ENCODE peak calls at places on chromosomes 12 and 14, in six cellular contexts. One of them, this sample, is unnamed.

GRCh38 chr14:64729386-64730060 is 25.3 kb downstream of the PLEKHG3 start:
- DNase-seq in neural progenitor cell: no peak
- DNase-seq in HepG2: no peak
- DNase-seq in fibroblast of mammary gland: peak
- DNase-seq in psoas muscle: peak
- DNase-seq in CD8-positive, alpha-beta T cell: no peak
- DNase-seq in this sample: no peak

GRCh38 chr14:58027904-58028303 is 124.1 kb downstream of the ARMH4 start:
- DNase-seq in HepG2: no peak
- DNase-seq in CD8-positive, alpha-beta T cell: no peak
- DNase-seq in psoas muscle: no peak
- DNase-seq in neural progenitor cell: no peak
- DNase-seq in fibroblast of mammary gland: no peak
- DNase-seq in this sample: no peak

GRCh38 chr12:1660304-1661187 is 30.3 kb upstream of the ADIPOR2 start:
- DNase-seq in HepG2: peak
- DNase-seq in psoas muscle: peak
- DNase-seq in CD8-positive, alpha-beta T cell: peak
- DNase-seq in neural progenitor cell: no peak
- DNase-seq in fibroblast of mammary gland: peak
- DNase-seq in this sample: peak

GRCh38 chr12:88812610-88813009 is 232.3 kb upstream of the KITLG start:
- DNase-seq in CD8-positive, alpha-beta T cell: no peak
- DNase-seq in neural progenitor cell: no peak
- DNase-seq in fibroblast of mammary gland: no peak
- DNase-seq in HepG2: no peak
- DNase-seq in psoas muscle: no peak
- DNase-seq in this sample: no peak

GRCh38 chr14:22510527-22511110 is 78.4 kb downstream of the DAD1 start:
- DNase-seq in CD8-positive, alpha-beta T cell: no peak
- DNase-seq in neural progenitor cell: no peak
- DNase-seq in fibroblast of mammary gland: no peak
- DNase-seq in psoas muscle: no peak
- DNase-seq in HepG2: no peak
- DNase-seq in this sample: peak

GRCh38 chr12:104619305-104619704 is 162.6 kb downstream of the CHST11 start:
- DNase-seq in fibroblast of mammary gland: no peak
- DNase-seq in neural progenitor cell: no peak
- DNase-seq in psoas muscle: no peak
- DNase-seq in CD8-positive, alpha-beta T cell: no peak
- DNase-seq in HepG2: no peak
- DNase-seq in this sample: no peak

GRCh38 chr12:116299064-116299463 is 21.6 kb upstream of the MED13L start:
- DNase-seq in neural progenitor cell: no peak
- DNase-seq in CD8-positive, alpha-beta T cell: no peak
- DNase-seq in HepG2: no peak
- DNase-seq in fibroblast of mammary gland: no peak
- DNase-seq in psoas muscle: no peak
- DNase-seq in this sample: no peak

GRCh38 chr12:124233041-124233836 is 61.7 kb upstream of the RFLNA start:
- DNase-seq in fibroblast of mammary gland: peak
- DNase-seq in CD8-positive, alpha-beta T cell: no peak
- DNase-seq in neural progenitor cell: no peak
- DNase-seq in HepG2: no peak
- DNase-seq in psoas muscle: no peak
- DNase-seq in this sample: peak

GRCh38 chr14:101399737-101400517 is 161.4 kb upstream of the DIO3 start:
- DNase-seq in HepG2: no peak
- DNase-seq in fibroblast of mammary gland: no peak
- DNase-seq in CD8-positive, alpha-beta T cell: no peak
- DNase-seq in neural progenitor cell: no peak
- DNase-seq in psoas muscle: no peak
- DNase-seq in this sample: no peak

GRCh38 chr12:25592725-25593495 is 39.8 kb upstream of the LMNTD1 start:
- DNase-seq in HepG2: no peak
- DNase-seq in fibroblast of mammary gland: no peak
- DNase-seq in psoas muscle: no peak
- DNase-seq in CD8-positive, alpha-beta T cell: no peak
- DNase-seq in neural progenitor cell: no peak
- DNase-seq in this sample: no peak

GRCh38 chr14:67050892-67051291 is 138.3 kb upstream of the GARIN2 start:
- DNase-seq in psoas muscle: no peak
- DNase-seq in CD8-positive, alpha-beta T cell: no peak
- DNase-seq in neural progenitor cell: no peak
- DNase-seq in fibroblast of mammary gland: no peak
- DNase-seq in HepG2: no peak
- DNase-seq in this sample: no peak

GRCh38 chr12:72272731-72273498 is 745 bp downstream of the TRHDE start:
- DNase-seq in neural progenitor cell: peak
- DNase-seq in CD8-positive, alpha-beta T cell: no peak
- DNase-seq in psoas muscle: peak
- DNase-seq in HepG2: no peak
- DNase-seq in fibroblast of mammary gland: no peak
- DNase-seq in this sample: peak

GRCh38 chr12:40034156-40034555 is 71.7 kb downstream of the SLC2A13 start:
- DNase-seq in CD8-positive, alpha-beta T cell: no peak
- DNase-seq in fibroblast of mammary gland: peak
- DNase-seq in HepG2: no peak
- DNase-seq in neural progenitor cell: no peak
- DNase-seq in psoas muscle: no peak
- DNase-seq in this sample: no peak

GRCh38 chr12:121279507-121279915 is 17.0 kb downstream of the CAMKK2 start:
- DNase-seq in psoas muscle: peak
- DNase-seq in HepG2: no peak
- DNase-seq in fibroblast of mammary gland: peak
- DNase-seq in neural progenitor cell: no peak
- DNase-seq in CD8-positive, alpha-beta T cell: no peak
- DNase-seq in this sample: peak

GRCh38 chr12:20212658-20213387 is 155.5 kb upstream of the PDE3A start:
- DNase-seq in psoas muscle: peak
- DNase-seq in HepG2: no peak
- DNase-seq in fibroblast of mammary gland: peak
- DNase-seq in neural progenitor cell: peak
- DNase-seq in CD8-positive, alpha-beta T cell: no peak
- DNase-seq in this sample: peak

GRCh38 chr12:45214739-45215418 is 1.0 kb upstream of the ANO6 start:
- DNase-seq in neural progenitor cell: no peak
- DNase-seq in HepG2: no peak
- DNase-seq in fibroblast of mammary gland: peak
- DNase-seq in CD8-positive, alpha-beta T cell: no peak
- DNase-seq in psoas muscle: no peak
- DNase-seq in this sample: peak

GRCh38 chr12:52697058-52697582 is 6.2 kb downstream of the KRT77 start:
- DNase-seq in psoas muscle: no peak
- DNase-seq in fibroblast of mammary gland: no peak
- DNase-seq in HepG2: no peak
- DNase-seq in neural progenitor cell: no peak
- DNase-seq in CD8-positive, alpha-beta T cell: no peak
- DNase-seq in this sample: no peak

GRCh38 chr12:58359084-58359483 is 417.7 kb downstream of the ATP23 start:
- DNase-seq in neural progenitor cell: no peak
- DNase-seq in psoas muscle: no peak
- DNase-seq in fibroblast of mammary gland: peak
- DNase-seq in CD8-positive, alpha-beta T cell: no peak
- DNase-seq in HepG2: no peak
- DNase-seq in this sample: no peak

GRCh38 chr14:91369628-91370445 is 47.8 kb downstream of the CCDC88C start:
- DNase-seq in fibroblast of mammary gland: no peak
- DNase-seq in psoas muscle: no peak
- DNase-seq in CD8-positive, alpha-beta T cell: no peak
- DNase-seq in neural progenitor cell: no peak
- DNase-seq in HepG2: peak
- DNase-seq in this sample: no peak

GRCh38 chr12:52037248-52037861 is 13.9 kb upstream of the NR4A1 start:
- DNase-seq in neural progenitor cell: peak
- DNase-seq in CD8-positive, alpha-beta T cell: no peak
- DNase-seq in HepG2: no peak
- DNase-seq in psoas muscle: peak
- DNase-seq in fibroblast of mammary gland: peak
- DNase-seq in this sample: peak

GRCh38 chr12:69131073-69131472 is 108.3 kb upstream of the CPSF6 start:
- DNase-seq in psoas muscle: no peak
- DNase-seq in HepG2: no peak
- DNase-seq in fibroblast of mammary gland: no peak
- DNase-seq in neural progenitor cell: no peak
- DNase-seq in CD8-positive, alpha-beta T cell: no peak
- DNase-seq in this sample: no peak

GRCh38 chr14:71762575-71762974 is 169.7 kb upstream of the RGS6 start:
- DNase-seq in CD8-positive, alpha-beta T cell: no peak
- DNase-seq in fibroblast of mammary gland: no peak
- DNase-seq in HepG2: no peak
- DNase-seq in neural progenitor cell: no peak
- DNase-seq in psoas muscle: no peak
- DNase-seq in this sample: no peak

GRCh38 chr12:104840262-104840661 is 117.8 kb downstream of the SLC41A2 start:
- DNase-seq in fibroblast of mammary gland: no peak
- DNase-seq in CD8-positive, alpha-beta T cell: no peak
- DNase-seq in neural progenitor cell: no peak
- DNase-seq in HepG2: no peak
- DNase-seq in psoas muscle: no peak
- DNase-seq in this sample: no peak

GRCh38 chr14:103890052-103890371 is 38.2 kb upstream of the TDRD9 start:
- DNase-seq in HepG2: no peak
- DNase-seq in CD8-positive, alpha-beta T cell: no peak
- DNase-seq in fibroblast of mammary gland: no peak
- DNase-seq in psoas muscle: no peak
- DNase-seq in neural progenitor cell: no peak
- DNase-seq in this sample: no peak

GRCh38 chr14:33219957-33220356 is 281.3 kb downstream of the NPAS3 start:
- DNase-seq in HepG2: no peak
- DNase-seq in CD8-positive, alpha-beta T cell: no peak
- DNase-seq in psoas muscle: no peak
- DNase-seq in neural progenitor cell: no peak
- DNase-seq in fibroblast of mammary gland: no peak
- DNase-seq in this sample: no peak

GRCh38 chr14:35399083-35399807 is 5.3 kb downstream of the NFKBIA start:
- DNase-seq in neural progenitor cell: no peak
- DNase-seq in HepG2: no peak
- DNase-seq in psoas muscle: peak
- DNase-seq in fibroblast of mammary gland: no peak
- DNase-seq in CD8-positive, alpha-beta T cell: no peak
- DNase-seq in this sample: peak

GRCh38 chr14:35401422-35401729 is 3.2 kb downstream of the NFKBIA start:
- DNase-seq in psoas muscle: no peak
- DNase-seq in HepG2: no peak
- DNase-seq in CD8-positive, alpha-beta T cell: no peak
- DNase-seq in neural progenitor cell: no peak
- DNase-seq in fibroblast of mammary gland: no peak
- DNase-seq in this sample: no peak

GRCh38 chr14:35402323-35403084 is 2.0 kb downstream of the NFKBIA start:
- DNase-seq in CD8-positive, alpha-beta T cell: peak
- DNase-seq in neural progenitor cell: no peak
- DNase-seq in HepG2: no peak
- DNase-seq in psoas muscle: peak
- DNase-seq in fibroblast of mammary gland: no peak
- DNase-seq in this sample: peak

GRCh38 chr14:35401853-35402252 is 2.7 kb downstream of the NFKBIA start:
- DNase-seq in fibroblast of mammary gland: peak
- DNase-seq in CD8-positive, alpha-beta T cell: no peak
- DNase-seq in psoas muscle: peak
- DNase-seq in HepG2: no peak
- DNase-seq in neural progenitor cell: no peak
- DNase-seq in this sample: peak

DNA sequence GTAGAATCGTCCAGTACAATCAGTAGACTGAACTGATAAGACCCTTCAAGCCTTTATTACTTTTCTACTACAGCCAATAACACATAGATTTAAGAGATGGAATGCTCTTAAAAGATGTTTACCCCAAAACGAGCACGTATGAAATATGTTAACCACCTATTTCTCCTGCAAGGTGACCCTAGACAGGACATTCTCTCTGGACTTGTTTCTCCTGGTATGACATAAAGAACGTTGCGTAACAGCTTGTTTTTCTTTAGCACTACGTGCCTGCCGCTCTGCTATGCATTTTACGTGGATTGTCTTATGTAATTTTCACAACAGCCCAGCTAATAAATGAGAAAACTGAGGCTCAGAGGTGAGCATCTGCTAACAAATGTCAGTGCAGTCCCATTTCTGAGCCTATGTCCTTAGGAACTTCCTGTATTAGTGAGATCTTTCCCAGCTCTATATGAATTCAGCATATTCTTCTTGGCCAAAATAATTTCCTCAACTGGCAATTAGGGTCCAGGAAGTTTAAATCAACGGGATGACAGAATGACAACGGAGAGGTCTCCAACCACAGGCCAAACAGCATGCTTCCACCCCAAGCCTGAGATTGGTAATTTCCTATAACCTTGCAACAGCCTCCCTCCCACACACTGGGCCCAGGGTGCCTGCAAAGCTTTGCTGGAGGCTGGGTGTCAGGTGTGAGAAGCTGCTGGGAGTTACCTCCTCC is 3.7 kb downstream of the NFKBIA start:
- DNase-seq in neural progenitor cell: no peak
- DNase-seq in CD8-positive, alpha-beta T cell: no peak
- DNase-seq in psoas muscle: peak
- DNase-seq in HepG2: peak
- DNase-seq in fibroblast of mammary gland: no peak
- DNase-seq in this sample: peak
- H3K4me3 ChIP-seq in neural progenitor cell: no peak
- H3K4me3 ChIP-seq in CD8-positive, alpha-beta T cell: peak
- H3K4me3 ChIP-seq in psoas muscle: peak
- H3K4me3 ChIP-seq in HepG2: peak
- H3K4me3 ChIP-seq in fibroblast of mammary gland: no peak
- H3K4me3 ChIP-seq in this sample: peak

DNA sequence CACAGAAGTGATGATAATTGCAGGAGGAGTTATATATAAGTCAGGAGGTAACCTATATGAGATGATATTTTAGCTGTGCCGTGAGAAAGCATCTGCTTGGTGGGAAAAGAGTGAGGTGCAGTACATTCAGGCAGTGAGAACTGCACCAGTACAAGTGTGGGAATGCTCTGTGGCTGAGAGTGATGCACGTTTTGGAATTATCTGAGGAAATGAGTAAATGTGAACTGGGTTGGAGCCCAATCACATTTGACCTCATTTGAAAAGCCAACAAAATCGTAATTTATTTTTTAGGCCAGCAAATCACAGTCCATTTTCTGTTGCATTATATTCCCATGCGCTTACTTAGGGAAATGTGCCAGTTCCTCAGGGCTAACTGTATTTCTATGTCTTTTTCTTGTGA is 77.2 kb downstream of the SNAPC1 start:
- DNase-seq in CD8-positive, alpha-beta T cell: no peak
- DNase-seq in psoas muscle: no peak
- DNase-seq in neural progenitor cell: no peak
- DNase-seq in fibroblast of mammary gland: peak
- DNase-seq in HepG2: no peak
- DNase-seq in this sample: peak
- TF ChIP-seq CTCF in CD8-positive, alpha-beta T cell: no peak
- TF ChIP-seq CTCF in psoas muscle: no peak
- TF ChIP-seq CTCF in neural progenitor cell: no peak
- TF ChIP-seq CTCF in fibroblast of mammary gland: no peak
- TF ChIP-seq CTCF in HepG2: no peak
- TF ChIP-seq CTCF in this sample: no peak

GRCh38 chr12:85092814-85093370 is 56.7 kb downstream of the LRRIQ1 start:
- DNase-seq in neural progenitor cell: no peak
- DNase-seq in CD8-positive, alpha-beta T cell: no peak
- DNase-seq in HepG2: peak
- DNase-seq in fibroblast of mammary gland: no peak
- DNase-seq in psoas muscle: no peak
- DNase-seq in this sample: no peak
- H3K4me3 ChIP-seq in neural progenitor cell: no peak
- H3K4me3 ChIP-seq in CD8-positive, alpha-beta T cell: no peak
- H3K4me3 ChIP-seq in HepG2: no peak
- H3K4me3 ChIP-seq in fibroblast of mammary gland: no peak
- H3K4me3 ChIP-seq in psoas muscle: no peak
- H3K4me3 ChIP-seq in this sample: no peak

GRCh38 chr14:49892636-49893308 is at the start of gene ARF6:
- DNase-seq in neural progenitor cell: peak
- DNase-seq in CD8-positive, alpha-beta T cell: peak
- DNase-seq in psoas muscle: peak
- DNase-seq in fibroblast of mammary gland: peak
- DNase-seq in HepG2: peak
- DNase-seq in this sample: peak
- TF ChIP-seq CTCF in neural progenitor cell: peak
- TF ChIP-seq CTCF in CD8-positive, alpha-beta T cell: no peak
- TF ChIP-seq CTCF in psoas muscle: no peak
- TF ChIP-seq CTCF in fibroblast of mammary gland: no peak
- TF ChIP-seq CTCF in HepG2: peak
- TF ChIP-seq CTCF in this sample: no peak

This sample was measured in fibroblast of pulmonary artery.